ENCODE peak calls at places on chromosomes 7 and 10, in ten cellular contexts. One of them, this sample, is unnamed. For H3K36me3, the result is how much of the 10 kb centered on the place peaks cover.

GRCh38 chr7:51154201-51154600 is 162.4 kb downstream of the COBL start:
- DNase-seq in body of pancreas: no peak
- DNase-seq in CD4-positive, CD25-positive, alpha-beta regulatory T cell: no peak
- DNase-seq in prostate gland: no peak
- DNase-seq in effector memory CD4-positive, alpha-beta T cell: no peak
- DNase-seq in CD8-positive, alpha-beta T cell: no peak
- DNase-seq in lung: no peak
- DNase-seq in K562: no peak
- DNase-seq in hepatocyte: no peak
- DNase-seq in brain microvascular endothelial cell: no peak
- DNase-seq in this sample: no peak

GRCh38 chr7:155972651-155973349 is 160.5 kb upstream of the SHH start:
- DNase-seq in effector memory CD4-positive, alpha-beta T cell: no peak
- DNase-seq in body of pancreas: no peak
- DNase-seq in CD4-positive, CD25-positive, alpha-beta regulatory T cell: no peak
- DNase-seq in hepatocyte: no peak
- DNase-seq in CD8-positive, alpha-beta T cell: no peak
- DNase-seq in prostate gland: no peak
- DNase-seq in K562: no peak
- DNase-seq in lung: no peak
- DNase-seq in brain microvascular endothelial cell: no peak
- DNase-seq in this sample: no peak

GRCh38 chr10:420154-421121 is 269.0 kb downstream of the DIP2C start:
- DNase-seq in K562: no peak
- DNase-seq in effector memory CD4-positive, alpha-beta T cell: no peak
- DNase-seq in lung: no peak
- DNase-seq in prostate gland: no peak
- DNase-seq in brain microvascular endothelial cell: no peak
- DNase-seq in CD4-positive, CD25-positive, alpha-beta regulatory T cell: no peak
- DNase-seq in body of pancreas: no peak
- DNase-seq in CD8-positive, alpha-beta T cell: no peak
- DNase-seq in hepatocyte: no peak
- DNase-seq in this sample: no peak

GRCh38 chr10:69101451-69102095 is 13.7 kb downstream of the SRGN start:
- DNase-seq in brain microvascular endothelial cell: peak
- DNase-seq in CD8-positive, alpha-beta T cell: peak
- DNase-seq in lung: no peak
- DNase-seq in effector memory CD4-positive, alpha-beta T cell: no peak
- DNase-seq in K562: no peak
- DNase-seq in prostate gland: no peak
- DNase-seq in body of pancreas: peak
- DNase-seq in CD4-positive, CD25-positive, alpha-beta regulatory T cell: peak
- DNase-seq in hepatocyte: no peak
- DNase-seq in this sample: no peak

GRCh38 chr10:23557777-23558176 is 118.9 kb downstream of the OTUD1 start:
- DNase-seq in prostate gland: no peak
- DNase-seq in effector memory CD4-positive, alpha-beta T cell: no peak
- DNase-seq in K562: no peak
- DNase-seq in CD8-positive, alpha-beta T cell: no peak
- DNase-seq in body of pancreas: no peak
- DNase-seq in hepatocyte: no peak
- DNase-seq in brain microvascular endothelial cell: no peak
- DNase-seq in lung: no peak
- DNase-seq in CD4-positive, CD25-positive, alpha-beta regulatory T cell: no peak
- DNase-seq in this sample: no peak

GRCh38 chr10:130108934-130109604 is 1.6 kb downstream of the C10orf143 start:
- DNase-seq in lung: no peak
- DNase-seq in K562: no peak
- DNase-seq in body of pancreas: no peak
- DNase-seq in effector memory CD4-positive, alpha-beta T cell: no peak
- DNase-seq in brain microvascular endothelial cell: no peak
- DNase-seq in CD4-positive, CD25-positive, alpha-beta regulatory T cell: peak
- DNase-seq in CD8-positive, alpha-beta T cell: no peak
- DNase-seq in prostate gland: no peak
- DNase-seq in hepatocyte: no peak
- DNase-seq in this sample: no peak

GRCh38 chr7:140403878-140404564 is at the start of gene RAB19:
- DNase-seq in brain microvascular endothelial cell: no peak
- DNase-seq in hepatocyte: peak
- DNase-seq in body of pancreas: peak
- DNase-seq in CD4-positive, CD25-positive, alpha-beta regulatory T cell: peak
- DNase-seq in effector memory CD4-positive, alpha-beta T cell: peak
- DNase-seq in K562: no peak
- DNase-seq in CD8-positive, alpha-beta T cell: peak
- DNase-seq in prostate gland: peak
- DNase-seq in lung: peak
- DNase-seq in this sample: peak

GRCh38 chr10:88455831-88456230 is 127.3 kb downstream of the RNLS start:
- DNase-seq in K562: no peak
- DNase-seq in body of pancreas: no peak
- DNase-seq in CD8-positive, alpha-beta T cell: no peak
- DNase-seq in brain microvascular endothelial cell: no peak
- DNase-seq in CD4-positive, CD25-positive, alpha-beta regulatory T cell: no peak
- DNase-seq in prostate gland: no peak
- DNase-seq in effector memory CD4-positive, alpha-beta T cell: no peak
- DNase-seq in lung: no peak
- DNase-seq in hepatocyte: no peak
- DNase-seq in this sample: no peak

GRCh38 chr7:28078036-28078901 is 102.3 kb downstream of the JAZF1 start:
- DNase-seq in hepatocyte: peak
- DNase-seq in K562: peak
- DNase-seq in body of pancreas: peak
- DNase-seq in CD8-positive, alpha-beta T cell: peak
- DNase-seq in CD4-positive, CD25-positive, alpha-beta regulatory T cell: peak
- DNase-seq in lung: no peak
- DNase-seq in brain microvascular endothelial cell: peak
- DNase-seq in effector memory CD4-positive, alpha-beta T cell: no peak
- DNase-seq in prostate gland: no peak
- DNase-seq in this sample: peak

GRCh38 chr10:49103761-49104160 is 11.6 kb downstream of the VSTM4 start:
- DNase-seq in hepatocyte: no peak
- DNase-seq in effector memory CD4-positive, alpha-beta T cell: no peak
- DNase-seq in lung: peak
- DNase-seq in K562: no peak
- DNase-seq in CD4-positive, CD25-positive, alpha-beta regulatory T cell: no peak
- DNase-seq in CD8-positive, alpha-beta T cell: no peak
- DNase-seq in brain microvascular endothelial cell: no peak
- DNase-seq in body of pancreas: no peak
- DNase-seq in prostate gland: no peak
- DNase-seq in this sample: no peak

GRCh38 chr10:13698217-13698616 is 111.5 kb downstream of the PRPF18 start:
- DNase-seq in K562: no peak
- DNase-seq in hepatocyte: no peak
- DNase-seq in prostate gland: no peak
- DNase-seq in effector memory CD4-positive, alpha-beta T cell: no peak
- DNase-seq in brain microvascular endothelial cell: no peak
- DNase-seq in lung: no peak
- DNase-seq in CD8-positive, alpha-beta T cell: no peak
- DNase-seq in CD4-positive, CD25-positive, alpha-beta regulatory T cell: no peak
- DNase-seq in body of pancreas: no peak
- DNase-seq in this sample: no peak
- H3K36me3 ChIP-seq in K562: under half
- H3K36me3 ChIP-seq in hepatocyte: under half
- H3K36me3 ChIP-seq in prostate gland: under half
- H3K36me3 ChIP-seq in effector memory CD4-positive, alpha-beta T cell: under half
- H3K36me3 ChIP-seq in brain microvascular endothelial cell: half or more
- H3K36me3 ChIP-seq in lung: under half
- H3K36me3 ChIP-seq in CD8-positive, alpha-beta T cell: under half
- H3K36me3 ChIP-seq in CD4-positive, CD25-positive, alpha-beta regulatory T cell: under half
- H3K36me3 ChIP-seq in body of pancreas: under half
- H3K36me3 ChIP-seq in this sample: under half

GRCh38 chr7:70458195-70458695 is 673.7 kb upstream of the GALNT17 start:
- DNase-seq in CD4-positive, CD25-positive, alpha-beta regulatory T cell: no peak
- DNase-seq in CD8-positive, alpha-beta T cell: no peak
- DNase-seq in K562: no peak
- DNase-seq in lung: no peak
- DNase-seq in brain microvascular endothelial cell: no peak
- DNase-seq in body of pancreas: no peak
- DNase-seq in prostate gland: no peak
- DNase-seq in hepatocyte: no peak
- DNase-seq in effector memory CD4-positive, alpha-beta T cell: no peak
- DNase-seq in this sample: no peak

GRCh38 chr7:70456729-70457128 is 675.2 kb upstream of the GALNT17 start:
- DNase-seq in prostate gland: no peak
- DNase-seq in body of pancreas: no peak
- DNase-seq in lung: no peak
- DNase-seq in effector memory CD4-positive, alpha-beta T cell: no peak
- DNase-seq in brain microvascular endothelial cell: no peak
- DNase-seq in CD4-positive, CD25-positive, alpha-beta regulatory T cell: peak
- DNase-seq in hepatocyte: no peak
- DNase-seq in CD8-positive, alpha-beta T cell: no peak
- DNase-seq in K562: no peak
- DNase-seq in this sample: no peak

GRCh38 chr7:70455925-70456324 is 676.0 kb upstream of the GALNT17 start:
- DNase-seq in brain microvascular endothelial cell: no peak
- DNase-seq in prostate gland: no peak
- DNase-seq in hepatocyte: no peak
- DNase-seq in effector memory CD4-positive, alpha-beta T cell: no peak
- DNase-seq in lung: no peak
- DNase-seq in body of pancreas: no peak
- DNase-seq in CD8-positive, alpha-beta T cell: no peak
- DNase-seq in K562: no peak
- DNase-seq in CD4-positive, CD25-positive, alpha-beta regulatory T cell: no peak
- DNase-seq in this sample: no peak

GRCh38 chr7:70459546-70459945 is 672.4 kb upstream of the GALNT17 start:
- DNase-seq in prostate gland: no peak
- DNase-seq in K562: no peak
- DNase-seq in hepatocyte: no peak
- DNase-seq in effector memory CD4-positive, alpha-beta T cell: no peak
- DNase-seq in lung: no peak
- DNase-seq in CD4-positive, CD25-positive, alpha-beta regulatory T cell: no peak
- DNase-seq in CD8-positive, alpha-beta T cell: no peak
- DNase-seq in body of pancreas: no peak
- DNase-seq in brain microvascular endothelial cell: no peak
- DNase-seq in this sample: no peak

DNA sequence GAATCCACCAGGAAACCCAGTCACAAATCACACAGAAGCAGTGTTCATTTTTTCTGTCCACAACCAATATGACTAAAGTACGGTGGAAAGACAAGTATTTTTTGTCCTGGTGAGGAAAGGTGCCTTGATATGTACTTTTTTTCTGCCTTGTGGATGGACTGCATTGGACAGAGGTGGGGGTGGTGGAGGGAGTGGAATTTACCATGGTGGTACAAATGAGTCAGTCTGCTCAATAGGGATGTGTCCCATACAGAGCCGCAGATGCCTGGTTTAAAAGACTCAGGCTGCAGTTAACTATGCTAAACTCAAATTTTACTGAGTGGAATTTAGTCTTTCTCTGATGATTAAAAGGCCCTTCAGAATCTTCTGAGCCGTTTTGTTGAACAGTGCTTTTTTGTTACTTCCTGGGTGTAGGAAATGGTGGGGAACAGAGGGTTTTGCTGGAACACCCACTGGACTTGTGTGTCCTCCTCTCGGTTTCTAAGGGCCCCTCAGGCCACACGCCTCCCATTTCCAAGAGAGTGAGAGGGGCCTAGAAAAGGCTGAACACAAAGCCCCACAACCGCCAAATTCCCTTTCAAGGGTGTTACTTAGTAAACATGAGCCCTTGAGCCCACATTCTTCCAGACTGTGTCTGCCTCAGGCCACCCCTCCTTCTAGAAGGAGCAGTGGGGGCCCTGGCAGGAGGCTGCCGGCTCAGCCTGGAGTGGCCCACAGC is 674.3 kb upstream of the GALNT17 start:
- DNase-seq in CD8-positive, alpha-beta T cell: no peak
- DNase-seq in body of pancreas: no peak
- DNase-seq in effector memory CD4-positive, alpha-beta T cell: no peak
- DNase-seq in prostate gland: no peak
- DNase-seq in brain microvascular endothelial cell: no peak
- DNase-seq in lung: no peak
- DNase-seq in CD4-positive, CD25-positive, alpha-beta regulatory T cell: no peak
- DNase-seq in K562: no peak
- DNase-seq in hepatocyte: peak
- DNase-seq in this sample: no peak
- H3K27ac ChIP-seq in CD8-positive, alpha-beta T cell: no peak
- H3K27ac ChIP-seq in body of pancreas: no peak
- H3K27ac ChIP-seq in effector memory CD4-positive, alpha-beta T cell: no peak
- H3K27ac ChIP-seq in prostate gland: no peak
- H3K27ac ChIP-seq in brain microvascular endothelial cell: no peak
- H3K27ac ChIP-seq in lung: no peak
- H3K27ac ChIP-seq in CD4-positive, CD25-positive, alpha-beta regulatory T cell: no peak
- H3K27ac ChIP-seq in K562: no peak
- H3K27ac ChIP-seq in hepatocyte: peak
- H3K27ac ChIP-seq in this sample: no peak

GRCh38 chr7:114830952-114831351 is 90.9 kb upstream of the MDFIC start:
- DNase-seq in CD8-positive, alpha-beta T cell: no peak
- DNase-seq in CD4-positive, CD25-positive, alpha-beta regulatory T cell: no peak
- DNase-seq in K562: no peak
- DNase-seq in body of pancreas: no peak
- DNase-seq in hepatocyte: no peak
- DNase-seq in prostate gland: no peak
- DNase-seq in lung: no peak
- DNase-seq in effector memory CD4-positive, alpha-beta T cell: no peak
- DNase-seq in brain microvascular endothelial cell: no peak
- DNase-seq in this sample: no peak
- H3K36me3 ChIP-seq in CD8-positive, alpha-beta T cell: under half
- H3K36me3 ChIP-seq in CD4-positive, CD25-positive, alpha-beta regulatory T cell: under half
- H3K36me3 ChIP-seq in K562: under half
- H3K36me3 ChIP-seq in body of pancreas: under half
- H3K36me3 ChIP-seq in hepatocyte: under half
- H3K36me3 ChIP-seq in prostate gland: under half
- H3K36me3 ChIP-seq in lung: under half
- H3K36me3 ChIP-seq in effector memory CD4-positive, alpha-beta T cell: under half
- H3K36me3 ChIP-seq in brain microvascular endothelial cell: under half
- H3K36me3 ChIP-seq in this sample: under half

DNA sequence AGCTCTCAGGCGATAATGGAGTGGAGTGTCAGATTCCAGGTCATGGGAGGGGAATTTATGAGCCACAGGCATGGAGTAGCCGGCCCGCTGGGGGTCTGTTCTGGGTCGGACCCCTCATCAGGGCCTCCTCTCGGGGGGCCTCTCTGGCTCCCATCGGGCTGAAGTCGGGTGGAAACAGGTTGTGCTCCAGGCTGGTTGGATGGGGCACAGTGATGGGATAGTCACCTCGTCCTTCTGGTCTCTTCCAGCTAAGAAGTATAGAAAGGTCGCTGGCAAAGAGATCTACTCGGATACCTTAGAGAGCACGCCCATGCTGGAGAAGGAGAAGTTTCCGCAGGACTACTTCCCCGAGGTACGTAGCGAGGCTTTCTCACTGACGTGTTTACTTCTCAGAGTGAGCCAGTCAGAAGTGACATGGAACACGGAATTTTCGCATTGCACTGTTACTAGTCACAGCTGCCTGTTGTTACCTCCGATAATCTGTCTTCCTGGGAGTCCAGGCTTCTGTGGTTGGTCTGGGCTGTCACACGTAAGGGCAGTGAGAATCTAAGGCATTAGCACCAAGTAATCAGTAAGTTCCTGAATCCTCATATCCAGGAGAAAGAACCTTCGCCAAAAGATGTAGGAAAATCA is 88.3 kb downstream of the NKX6-2 start:
- DNase-seq in CD8-positive, alpha-beta T cell: no peak
- DNase-seq in effector memory CD4-positive, alpha-beta T cell: no peak
- DNase-seq in body of pancreas: no peak
- DNase-seq in prostate gland: no peak
- DNase-seq in CD4-positive, CD25-positive, alpha-beta regulatory T cell: no peak
- DNase-seq in hepatocyte: no peak
- DNase-seq in K562: no peak
- DNase-seq in brain microvascular endothelial cell: no peak
- DNase-seq in lung: no peak
- DNase-seq in this sample: no peak
- H3K27ac ChIP-seq in CD8-positive, alpha-beta T cell: no peak
- H3K27ac ChIP-seq in effector memory CD4-positive, alpha-beta T cell: no peak
- H3K27ac ChIP-seq in body of pancreas: no peak
- H3K27ac ChIP-seq in prostate gland: no peak
- H3K27ac ChIP-seq in CD4-positive, CD25-positive, alpha-beta regulatory T cell: no peak
- H3K27ac ChIP-seq in hepatocyte: no peak
- H3K27ac ChIP-seq in K562: no peak
- H3K27ac ChIP-seq in brain microvascular endothelial cell: no peak
- H3K27ac ChIP-seq in lung: no peak
- H3K27ac ChIP-seq in this sample: no peak